ENCODE peak calls at places on chromosomes 5 and 9, in six cellular contexts. One of them, this sample, is unnamed.

GRCh38 chr5:1519631-1520141 is 4.1 kb downstream of the LPCAT1 start:
- DNase-seq in A549: no peak
- DNase-seq in K562: no peak
- DNase-seq in NB4: no peak
- DNase-seq in GM12878: no peak
- DNase-seq in HepG2: no peak
- DNase-seq in this sample: no peak

GRCh38 chr9:14417230-14417629 is 103.3 kb upstream of the NFIB start:
- DNase-seq in A549: no peak
- DNase-seq in K562: no peak
- DNase-seq in NB4: no peak
- DNase-seq in GM12878: no peak
- DNase-seq in HepG2: no peak
- DNase-seq in this sample: no peak

GRCh38 chr9:16405421-16405820 is 465.0 kb downstream of the BNC2 start:
- DNase-seq in A549: no peak
- DNase-seq in K562: no peak
- DNase-seq in NB4: no peak
- DNase-seq in GM12878: no peak
- DNase-seq in HepG2: no peak
- DNase-seq in this sample: no peak

GRCh38 chr9:121945849-121946248 is 147.3 kb downstream of the TTLL11 start:
- DNase-seq in A549: no peak
- DNase-seq in K562: no peak
- DNase-seq in NB4: no peak
- DNase-seq in GM12878: no peak
- DNase-seq in HepG2: no peak
- DNase-seq in this sample: no peak

GRCh38 chr9:98365227-98365669 is 109.8 kb upstream of the TBC1D2 start:
- DNase-seq in A549: peak
- DNase-seq in K562: peak
- DNase-seq in NB4: peak
- DNase-seq in GM12878: no peak
- DNase-seq in HepG2: peak
- DNase-seq in this sample: peak

GRCh38 chr9:120445974-120446373 is 134.0 kb downstream of the CDK5RAP2 start:
- DNase-seq in A549: peak
- DNase-seq in K562: no peak
- DNase-seq in NB4: peak
- DNase-seq in GM12878: no peak
- DNase-seq in HepG2: no peak
- DNase-seq in this sample: no peak

GRCh38 chr5:131525805-131526204 is 109.2 kb downstream of the RAPGEF6 start:
- DNase-seq in A549: no peak
- DNase-seq in K562: no peak
- DNase-seq in NB4: peak
- DNase-seq in GM12878: no peak
- DNase-seq in HepG2: no peak
- DNase-seq in this sample: no peak

GRCh38 chr5:113336975-113337374 is 97.8 kb downstream of the TSSK1B start:
- DNase-seq in A549: peak
- DNase-seq in K562: peak
- DNase-seq in NB4: peak
- DNase-seq in GM12878: no peak
- DNase-seq in HepG2: peak
- DNase-seq in this sample: peak

GRCh38 chr5:8807636-8808035 is 738.2 kb downstream of the SEMA5A start:
- DNase-seq in A549: no peak
- DNase-seq in K562: no peak
- DNase-seq in NB4: no peak
- DNase-seq in GM12878: no peak
- DNase-seq in HepG2: no peak
- DNase-seq in this sample: no peak

GRCh38 chr5:174724484-174725260 is at the start of gene MSX2:
- DNase-seq in A549: peak
- DNase-seq in K562: no peak
- DNase-seq in NB4: no peak
- DNase-seq in GM12878: no peak
- DNase-seq in HepG2: no peak
- DNase-seq in this sample: peak

GRCh38 chr5:135054546-135054945 is 20.5 kb upstream of the PITX1 start:
- DNase-seq in A549: no peak
- DNase-seq in K562: no peak
- DNase-seq in NB4: no peak
- DNase-seq in GM12878: no peak
- DNase-seq in HepG2: no peak
- DNase-seq in this sample: no peak

GRCh38 chr9:5552301-5552700 is 42.0 kb downstream of the PDCD1LG2 start:
- DNase-seq in A549: no peak
- DNase-seq in K562: no peak
- DNase-seq in NB4: no peak
- DNase-seq in GM12878: no peak
- DNase-seq in HepG2: no peak
- DNase-seq in this sample: no peak

GRCh38 chr9:86036555-86036954 is 62.8 kb downstream of the GOLM1 start:
- DNase-seq in A549: no peak
- DNase-seq in K562: no peak
- DNase-seq in NB4: no peak
- DNase-seq in GM12878: no peak
- DNase-seq in HepG2: no peak
- DNase-seq in this sample: no peak

GRCh38 chr9:71620806-71621205 is 147.5 kb downstream of the CEMIP2 start:
- DNase-seq in A549: no peak
- DNase-seq in K562: no peak
- DNase-seq in NB4: no peak
- DNase-seq in GM12878: no peak
- DNase-seq in HepG2: no peak
- DNase-seq in this sample: no peak

GRCh38 chr5:24591426-24591825 is 53.4 kb downstream of the CDH10 start:
- DNase-seq in A549: no peak
- DNase-seq in K562: no peak
- DNase-seq in NB4: no peak
- DNase-seq in GM12878: no peak
- DNase-seq in HepG2: no peak
- DNase-seq in this sample: no peak

GRCh38 chr5:67293177-67293576 is 96.6 kb upstream of the CD180 start:
- DNase-seq in A549: no peak
- DNase-seq in K562: no peak
- DNase-seq in NB4: no peak
- DNase-seq in GM12878: no peak
- DNase-seq in HepG2: no peak
- DNase-seq in this sample: no peak

GRCh38 chr9:135221951-135222631 is 134.6 kb downstream of the OLFM1 start:
- DNase-seq in A549: no peak
- DNase-seq in K562: no peak
- DNase-seq in NB4: peak
- DNase-seq in GM12878: no peak
- DNase-seq in HepG2: no peak
- DNase-seq in this sample: no peak

GRCh38 chr9:121359358-121360294 is 10.4 kb downstream of the STOM start:
- DNase-seq in A549: no peak
- DNase-seq in K562: no peak
- DNase-seq in NB4: peak
- DNase-seq in GM12878: no peak
- DNase-seq in HepG2: no peak
- DNase-seq in this sample: no peak

GRCh38 chr5:179608131-179608581 is 15.3 kb downstream of the HNRNPH1 start:
- DNase-seq in A549: no peak
- DNase-seq in K562: no peak
- DNase-seq in NB4: peak
- DNase-seq in GM12878: no peak
- DNase-seq in HepG2: no peak
- DNase-seq in this sample: no peak

GRCh38 chr9:35293381-35293780 is 131.6 kb downstream of the UNC13B start:
- DNase-seq in A549: no peak
- DNase-seq in K562: no peak
- DNase-seq in NB4: no peak
- DNase-seq in GM12878: no peak
- DNase-seq in HepG2: no peak
- DNase-seq in this sample: no peak

GRCh38 chr5:72465068-72465467 is 42.1 kb downstream of the ZNF366 start:
- DNase-seq in A549: no peak
- DNase-seq in K562: no peak
- DNase-seq in NB4: no peak
- DNase-seq in GM12878: peak
- DNase-seq in HepG2: no peak
- DNase-seq in this sample: no peak

GRCh38 chr9:128245293-128246151 is 30.3 kb downstream of the GOLGA2 start:
- DNase-seq in A549: no peak
- DNase-seq in K562: peak
- DNase-seq in NB4: peak
- DNase-seq in GM12878: no peak
- DNase-seq in HepG2: peak
- DNase-seq in this sample: peak

GRCh38 chr5:151095341-151096000 is 14.6 kb upstream of the TNIP1 start:
- DNase-seq in A549: peak
- DNase-seq in K562: peak
- DNase-seq in NB4: no peak
- DNase-seq in GM12878: no peak
- DNase-seq in HepG2: no peak
- DNase-seq in this sample: peak

GRCh38 chr9:86639899-86640379 is 285.7 kb upstream of the TUT7 start:
- DNase-seq in A549: no peak
- DNase-seq in K562: no peak
- DNase-seq in NB4: no peak
- DNase-seq in GM12878: no peak
- DNase-seq in HepG2: no peak
- DNase-seq in this sample: no peak

GRCh38 chr9:75892168-75892901 is 1.9 kb downstream of the PCSK5 start:
- DNase-seq in A549: peak
- DNase-seq in K562: no peak
- DNase-seq in NB4: no peak
- DNase-seq in GM12878: no peak
- DNase-seq in HepG2: no peak
- DNase-seq in this sample: peak
- TF ChIP-seq MAX in A549: no peak
- TF ChIP-seq MAX in K562: no peak
- TF ChIP-seq MAX in NB4: no peak
- TF ChIP-seq MAX in GM12878: no peak
- TF ChIP-seq MAX in HepG2: no peak
- TF ChIP-seq MAX in this sample: no peak

GRCh38 chr9:138049779-138050471 is 172.3 kb downstream of the CACNA1B start:
- DNase-seq in A549: no peak
- DNase-seq in K562: no peak
- DNase-seq in NB4: no peak
- DNase-seq in GM12878: no peak
- DNase-seq in HepG2: no peak
- DNase-seq in this sample: no peak

GRCh38 chr9:138050472-138051330 is 173.1 kb downstream of the CACNA1B start:
- DNase-seq in A549: no peak
- DNase-seq in K562: no peak
- DNase-seq in NB4: no peak
- DNase-seq in GM12878: no peak
- DNase-seq in HepG2: no peak
- DNase-seq in this sample: no peak

GRCh38 chr9:138047469-138048040 is 170.0 kb downstream of the CACNA1B start:
- DNase-seq in A549: no peak
- DNase-seq in K562: no peak
- DNase-seq in NB4: no peak
- DNase-seq in GM12878: no peak
- DNase-seq in HepG2: no peak
- DNase-seq in this sample: no peak

GRCh38 chr9:138048184-138048583 is 170.6 kb downstream of the CACNA1B start:
- DNase-seq in A549: no peak
- DNase-seq in K562: no peak
- DNase-seq in NB4: peak
- DNase-seq in GM12878: no peak
- DNase-seq in HepG2: no peak
- DNase-seq in this sample: no peak

DNA sequence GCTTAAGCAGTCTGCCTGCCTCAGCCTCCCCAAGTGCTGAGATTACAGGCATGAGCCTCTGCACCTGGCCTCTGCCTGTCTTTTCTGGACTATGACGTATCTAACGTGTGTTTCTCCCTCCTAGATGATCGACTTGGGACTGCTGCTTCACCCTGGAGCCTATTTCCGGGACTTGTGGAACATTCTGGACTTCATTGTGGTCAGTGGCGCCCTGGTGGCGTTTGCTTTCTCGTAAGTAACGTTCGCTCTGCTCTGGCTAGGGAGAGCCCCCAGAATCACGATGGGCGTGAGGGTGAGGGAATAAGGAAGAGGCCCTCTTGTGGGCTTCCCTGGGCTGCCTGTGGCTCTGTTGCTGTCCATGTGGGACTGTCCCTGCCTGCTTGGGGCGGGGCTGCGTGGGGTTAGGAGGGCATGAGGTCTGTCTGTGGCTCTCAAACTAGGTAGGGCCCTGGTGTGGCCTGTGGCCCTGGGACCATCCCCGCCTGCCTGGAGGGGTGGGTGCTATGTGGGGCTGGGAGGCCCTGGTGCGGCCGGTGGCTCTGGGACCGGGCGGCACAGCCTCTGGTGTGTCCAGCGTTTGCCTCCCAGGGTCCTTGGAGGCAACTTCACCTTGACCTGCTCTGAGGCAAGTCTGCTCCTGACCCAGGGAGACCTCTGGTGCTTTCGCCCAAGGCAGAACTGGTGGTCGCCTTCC is 171.7 kb downstream of the CACNA1B start:
- DNase-seq in A549: no peak
- DNase-seq in K562: no peak
- DNase-seq in NB4: no peak
- DNase-seq in GM12878: no peak
- DNase-seq in HepG2: no peak
- DNase-seq in this sample: no peak
- TF ChIP-seq MYC in A549: no peak
- TF ChIP-seq MYC in K562: no peak
- TF ChIP-seq MYC in NB4: no peak
- TF ChIP-seq MYC in GM12878: no peak
- TF ChIP-seq MYC in HepG2: no peak
- TF ChIP-seq MYC in this sample: no peak

DNA sequence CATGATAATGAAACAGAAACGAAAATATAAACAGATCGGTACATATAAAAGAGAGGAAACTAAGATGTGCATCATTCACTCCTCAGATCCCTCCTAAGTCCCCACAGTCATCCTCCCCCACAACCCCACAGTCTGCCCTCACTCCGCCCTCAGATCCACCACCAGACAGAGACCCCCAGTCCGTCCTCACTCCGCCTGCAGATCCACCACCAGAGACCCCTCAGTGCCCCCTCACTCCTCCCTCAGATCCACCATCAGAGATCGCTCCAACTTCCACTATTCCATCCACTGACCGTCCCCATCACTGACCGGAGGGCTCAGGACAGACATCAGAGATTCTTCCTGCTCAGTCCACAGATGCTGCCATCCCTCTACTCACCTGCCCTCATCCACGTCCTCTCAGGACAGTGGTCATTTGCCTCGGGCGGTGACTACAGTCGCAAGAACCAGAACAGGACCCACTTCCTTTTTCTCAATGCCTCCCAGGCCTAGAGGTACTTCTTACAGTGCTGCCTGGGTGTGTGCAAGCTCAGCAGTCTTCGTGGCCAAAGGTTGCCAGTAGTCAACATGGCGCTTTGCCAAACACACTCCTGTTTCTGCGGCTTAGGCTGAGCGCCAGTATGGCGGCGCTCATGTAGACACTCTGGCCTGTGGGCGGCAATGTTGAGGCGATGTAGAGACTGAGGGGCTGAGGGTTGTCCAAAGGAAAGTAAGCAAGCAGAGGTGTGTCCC is 8.3 kb upstream of the SPATA31C1 start:
- DNase-seq in A549: peak
- DNase-seq in K562: peak
- DNase-seq in NB4: no peak
- DNase-seq in GM12878: no peak
- DNase-seq in HepG2: peak
- DNase-seq in this sample: no peak
- TF ChIP-seq MAX in A549: no peak
- TF ChIP-seq MAX in K562: no peak
- TF ChIP-seq MAX in NB4: no peak
- TF ChIP-seq MAX in GM12878: no peak
- TF ChIP-seq MAX in HepG2: no peak
- TF ChIP-seq MAX in this sample: no peak

GRCh38 chr5:53481887-53482716 is 1.7 kb downstream of the FST start:
- DNase-seq in A549: peak
- DNase-seq in K562: peak
- DNase-seq in NB4: peak
- DNase-seq in GM12878: no peak
- DNase-seq in HepG2: peak
- DNase-seq in this sample: peak
- TF ChIP-seq MYC in A549: no peak
- TF ChIP-seq MYC in K562: no peak
- TF ChIP-seq MYC in NB4: peak
- TF ChIP-seq MYC in GM12878: no peak
- TF ChIP-seq MYC in HepG2: no peak
- TF ChIP-seq MYC in this sample: no peak

This sample was measured in endothelial cell of umbilical vein.